ENCODE peak calls at places on chromosomes 13 and 19, in six cellular contexts. One of them, this sample, is unnamed.
A peak's percentile ranks its signal among the peaks of the same experiment; 100 is the strongest.

GRCh38 chr19:1109032-1109541 is 5.3 kb downstream of the GPX4 start:
- DNase-seq in neural progenitor cell: no peak
- DNase-seq in IMR-90: no peak
- DNase-seq in HCT116: no peak
- DNase-seq in keratinocyte: no peak
- DNase-seq in fibroblast of lung: no peak
- DNase-seq in this sample: no peak

GRCh38 chr13:90732049-90732448 is 615.4 kb upstream of the MIR17HG start:
- DNase-seq in HCT116: no peak
- DNase-seq in fibroblast of lung: no peak
- DNase-seq in IMR-90: no peak
- DNase-seq in neural progenitor cell: peak; percentile 6
- DNase-seq in keratinocyte: no peak
- DNase-seq in this sample: no peak

GRCh38 chr19:57560049-57560491 is 407 bp upstream of the ZNF550 start:
- DNase-seq in IMR-90: peak; percentile 76
- DNase-seq in keratinocyte: no peak
- DNase-seq in neural progenitor cell: no peak
- DNase-seq in fibroblast of lung: peak; percentile 72
- DNase-seq in HCT116: no peak
- DNase-seq in this sample: peak; percentile 86

GRCh38 chr13:89856512-89856911 is 1491.0 kb upstream of the MIR17HG start:
- DNase-seq in IMR-90: no peak
- DNase-seq in fibroblast of lung: no peak
- DNase-seq in neural progenitor cell: no peak
- DNase-seq in keratinocyte: no peak
- DNase-seq in HCT116: no peak
- DNase-seq in this sample: no peak

GRCh38 chr13:61965756-61966155 is 550.1 kb upstream of the PCDH20 start:
- DNase-seq in fibroblast of lung: no peak
- DNase-seq in keratinocyte: no peak
- DNase-seq in neural progenitor cell: no peak
- DNase-seq in HCT116: no peak
- DNase-seq in IMR-90: no peak
- DNase-seq in this sample: no peak

GRCh38 chr13:33205224-33205623 is 80.3 kb downstream of the STARD13 start:
- DNase-seq in HCT116: no peak
- DNase-seq in IMR-90: no peak
- DNase-seq in fibroblast of lung: no peak
- DNase-seq in neural progenitor cell: no peak
- DNase-seq in keratinocyte: no peak
- DNase-seq in this sample: no peak

GRCh38 chr19:56125806-56126590 is 4.9 kb upstream of the ZNF787 start:
- DNase-seq in IMR-90: no peak
- DNase-seq in keratinocyte: no peak
- DNase-seq in fibroblast of lung: peak; percentile 47
- DNase-seq in neural progenitor cell: no peak
- DNase-seq in HCT116: no peak
- DNase-seq in this sample: peak; percentile 32

GRCh38 chr19:7598180-7598579 is 2.5 kb downstream of the CAMSAP3 start:
- DNase-seq in fibroblast of lung: no peak
- DNase-seq in HCT116: no peak
- DNase-seq in IMR-90: no peak
- DNase-seq in keratinocyte: no peak
- DNase-seq in neural progenitor cell: no peak
- DNase-seq in this sample: no peak

GRCh38 chr13:35388456-35388855 is 88.0 kb downstream of the MAB21L1 start:
- DNase-seq in HCT116: no peak
- DNase-seq in keratinocyte: no peak
- DNase-seq in neural progenitor cell: no peak
- DNase-seq in IMR-90: no peak
- DNase-seq in fibroblast of lung: peak; percentile 20
- DNase-seq in this sample: no peak

GRCh38 chr19:17041994-17042393 is 15.4 kb upstream of the CPAMD8 start:
- DNase-seq in HCT116: no peak
- DNase-seq in fibroblast of lung: peak; percentile 66
- DNase-seq in IMR-90: peak; percentile 22
- DNase-seq in keratinocyte: no peak
- DNase-seq in neural progenitor cell: no peak
- DNase-seq in this sample: no peak

GRCh38 chr19:38683393-38684077 is 36.1 kb downstream of the ACTN4 start:
- DNase-seq in HCT116: peak; percentile 99
- DNase-seq in fibroblast of lung: peak; percentile 77
- DNase-seq in IMR-90: peak; percentile 85
- DNase-seq in neural progenitor cell: peak; percentile 40
- DNase-seq in keratinocyte: peak; percentile 97
- DNase-seq in this sample: peak; percentile 97

GRCh38 chr13:40549500-40550094 is 116.8 kb downstream of the FOXO1 start:
- DNase-seq in keratinocyte: no peak
- DNase-seq in fibroblast of lung: no peak
- DNase-seq in neural progenitor cell: no peak
- DNase-seq in IMR-90: no peak
- DNase-seq in HCT116: no peak
- DNase-seq in this sample: no peak

GRCh38 chr13:98507060-98507797 is 69.7 kb downstream of the STK24 start:
- DNase-seq in neural progenitor cell: peak; percentile 79
- DNase-seq in IMR-90: no peak
- DNase-seq in fibroblast of lung: peak; percentile 45
- DNase-seq in HCT116: no peak
- DNase-seq in keratinocyte: peak; percentile 25
- DNase-seq in this sample: peak; percentile 88

GRCh38 chr19:17149393-17150135 is 65.6 kb upstream of the USE1 start:
- DNase-seq in fibroblast of lung: no peak
- DNase-seq in IMR-90: no peak
- DNase-seq in HCT116: no peak
- DNase-seq in neural progenitor cell: no peak
- DNase-seq in keratinocyte: no peak
- DNase-seq in this sample: peak; percentile 53

GRCh38 chr19:21474671-21475181 is 30.7 kb upstream of the ZNF429 start:
- DNase-seq in IMR-90: peak; percentile 31
- DNase-seq in fibroblast of lung: peak; percentile 73
- DNase-seq in HCT116: no peak
- DNase-seq in keratinocyte: no peak
- DNase-seq in neural progenitor cell: peak; percentile 82
- DNase-seq in this sample: no peak

GRCh38 chr19:8585057-8585893 is 8.0 kb upstream of the MYO1F start:
- DNase-seq in IMR-90: no peak
- DNase-seq in keratinocyte: no peak
- DNase-seq in neural progenitor cell: no peak
- DNase-seq in HCT116: no peak
- DNase-seq in fibroblast of lung: no peak
- DNase-seq in this sample: no peak

GRCh38 chr13:46595136-46595917 is 42.4 kb downstream of the LRCH1 start:
- DNase-seq in IMR-90: peak; percentile 60
- DNase-seq in fibroblast of lung: no peak
- DNase-seq in HCT116: no peak
- DNase-seq in keratinocyte: peak; percentile 73
- DNase-seq in neural progenitor cell: no peak
- DNase-seq in this sample: peak; percentile 93

GRCh38 chr13:60267498-60268202 is 103.9 kb upstream of the DIAPH3 start:
- DNase-seq in HCT116: no peak
- DNase-seq in IMR-90: no peak
- DNase-seq in fibroblast of lung: no peak
- DNase-seq in neural progenitor cell: peak; percentile 40
- DNase-seq in keratinocyte: no peak
- DNase-seq in this sample: no peak

GRCh38 chr19:623175-623916 is 10.0 kb downstream of the POLRMT start:
- DNase-seq in neural progenitor cell: no peak
- DNase-seq in IMR-90: no peak
- DNase-seq in HCT116: no peak
- DNase-seq in fibroblast of lung: no peak
- DNase-seq in keratinocyte: no peak
- DNase-seq in this sample: no peak

GRCh38 chr13:89363144-89363543 is 1692.0 kb downstream of the SLITRK5 start:
- DNase-seq in keratinocyte: no peak
- DNase-seq in neural progenitor cell: no peak
- DNase-seq in fibroblast of lung: no peak
- DNase-seq in IMR-90: no peak
- DNase-seq in HCT116: no peak
- DNase-seq in this sample: no peak

GRCh38 chr19:4861147-4861546 is 6.3 kb downstream of the PLIN3 start:
- DNase-seq in keratinocyte: no peak
- DNase-seq in IMR-90: no peak
- DNase-seq in neural progenitor cell: no peak
- DNase-seq in HCT116: no peak
- DNase-seq in fibroblast of lung: no peak
- DNase-seq in this sample: peak; percentile 58

GRCh38 chr19:14103310-14103709 is 12.8 kb upstream of the SAMD1 start:
- DNase-seq in IMR-90: no peak
- DNase-seq in HCT116: no peak
- DNase-seq in fibroblast of lung: no peak
- DNase-seq in neural progenitor cell: no peak
- DNase-seq in keratinocyte: no peak
- DNase-seq in this sample: no peak

GRCh38 chr13:101845501-101846012 is 393.1 kb downstream of the ITGBL1 start:
- DNase-seq in IMR-90: peak; percentile 3
- DNase-seq in fibroblast of lung: no peak
- DNase-seq in neural progenitor cell: peak; percentile 29
- DNase-seq in HCT116: no peak
- DNase-seq in keratinocyte: no peak
- DNase-seq in this sample: no peak

GRCh38 chr13:42497798-42498197 is 76.2 kb upstream of the TNFSF11 start:
- DNase-seq in fibroblast of lung: peak; percentile 77
- DNase-seq in neural progenitor cell: no peak
- DNase-seq in HCT116: no peak
- DNase-seq in IMR-90: peak; percentile 40
- DNase-seq in keratinocyte: peak; percentile 41
- DNase-seq in this sample: peak; percentile 68

GRCh38 chr13:77980592-77980991 is 62.0 kb upstream of the EDNRB start:
- DNase-seq in keratinocyte: no peak
- DNase-seq in fibroblast of lung: peak; percentile 86
- DNase-seq in neural progenitor cell: peak; percentile 4
- DNase-seq in HCT116: no peak
- DNase-seq in IMR-90: peak; percentile 81
- DNase-seq in this sample: peak; percentile 14

GRCh38 chr19:3370214-3370720 is 3.9 kb downstream of the NFIC start:
- DNase-seq in IMR-90: no peak
- DNase-seq in neural progenitor cell: no peak
- DNase-seq in keratinocyte: no peak
- DNase-seq in fibroblast of lung: peak; percentile 54
- DNase-seq in HCT116: no peak
- DNase-seq in this sample: no peak

DNA sequence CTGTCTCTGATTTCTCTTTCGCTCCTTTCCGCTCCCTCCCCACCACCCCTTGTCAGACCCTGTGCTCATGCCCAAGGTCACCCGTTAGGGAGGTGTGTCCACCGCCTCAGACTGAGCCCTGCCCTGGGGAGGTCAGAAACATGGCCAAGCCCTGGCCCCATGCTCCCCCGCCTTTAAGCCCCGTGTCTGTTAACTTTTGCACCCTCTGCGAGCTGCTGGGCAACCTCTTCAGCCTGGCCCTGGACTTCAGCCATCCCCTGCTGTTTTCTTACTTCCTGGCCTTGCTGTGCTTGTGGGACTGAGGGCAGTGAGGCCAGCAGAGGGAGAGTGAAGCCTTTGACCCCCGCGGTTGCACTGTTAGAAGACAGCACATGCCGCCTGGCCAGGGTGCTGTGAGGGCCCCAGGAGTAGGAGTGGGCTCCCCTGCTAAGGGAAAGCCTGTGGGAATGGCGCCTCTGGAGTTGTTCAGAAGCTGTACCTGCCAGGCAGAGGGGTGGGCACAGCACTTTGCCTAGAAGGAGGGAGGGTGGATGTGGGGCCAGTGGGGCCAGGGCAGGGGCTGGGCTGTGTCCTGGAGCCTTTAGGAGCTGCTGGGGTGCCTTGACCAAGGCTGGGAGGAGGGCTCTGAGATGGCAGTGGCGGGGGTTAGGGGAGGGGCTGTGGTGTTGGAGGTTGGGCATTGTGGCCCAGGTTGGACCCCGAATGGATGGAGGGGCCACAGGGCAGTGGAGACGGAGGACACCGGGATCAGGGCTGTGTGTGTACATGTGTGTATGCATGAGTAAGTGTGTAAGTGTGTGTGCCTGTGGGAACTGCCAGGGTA is 7.9 kb downstream of the UPF1 start:
- DNase-seq in keratinocyte: no peak
- DNase-seq in fibroblast of lung: peak; percentile 37
- DNase-seq in neural progenitor cell: no peak
- DNase-seq in IMR-90: no peak
- DNase-seq in HCT116: no peak
- DNase-seq in this sample: no peak
- H2AFZ ChIP-seq in keratinocyte: no peak overlapping the region
- H2AFZ ChIP-seq in fibroblast of lung: no peak overlapping the region
- H2AFZ ChIP-seq in neural progenitor cell: no peak overlapping the region
- H2AFZ ChIP-seq in IMR-90: peak overlapping the region; percentile 1
- H2AFZ ChIP-seq in HCT116: no peak overlapping the region
- H2AFZ ChIP-seq in this sample: no peak overlapping the region

DNA sequence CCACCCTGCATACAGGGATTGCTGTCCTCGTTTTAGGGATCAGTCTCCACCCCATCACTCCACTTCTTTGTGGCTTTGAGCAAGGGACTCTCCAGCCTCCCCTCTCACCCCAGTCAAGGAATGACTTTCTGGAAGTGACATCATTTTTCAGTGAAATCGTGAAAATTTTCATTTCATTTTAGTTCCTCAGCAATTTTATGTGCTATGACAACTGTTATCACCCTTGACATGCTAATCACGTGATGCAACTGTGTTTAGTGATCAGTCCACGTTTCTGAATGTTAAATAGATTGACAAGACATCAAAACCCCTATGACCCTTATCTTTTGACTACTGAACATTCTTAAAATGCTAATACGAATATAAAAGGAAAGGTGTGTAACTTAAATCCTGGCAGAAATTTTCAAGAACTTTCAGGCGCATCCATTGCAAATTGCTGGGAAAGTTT is 8.0 kb downstream of the C19orf81 start:
- DNase-seq in neural progenitor cell: no peak
- DNase-seq in keratinocyte: no peak
- DNase-seq in IMR-90: no peak
- DNase-seq in fibroblast of lung: no peak
- DNase-seq in HCT116: no peak
- DNase-seq in this sample: no peak
- H3K4me3 ChIP-seq in neural progenitor cell: peak overlapping the region; percentile 53
- H3K4me3 ChIP-seq in keratinocyte: no peak overlapping the region
- H3K4me3 ChIP-seq in IMR-90: no peak overlapping the region
- H3K4me3 ChIP-seq in fibroblast of lung: no peak overlapping the region
- H3K4me3 ChIP-seq in HCT116: peak overlapping the region; percentile 77
- H3K4me3 ChIP-seq in this sample: no peak overlapping the region

GRCh38 chr19:42555801-42556200 is 27.5 kb upstream of the CEACAM1 start:
- DNase-seq in keratinocyte: no peak
- DNase-seq in fibroblast of lung: no peak
- DNase-seq in IMR-90: no peak
- DNase-seq in HCT116: no peak
- DNase-seq in neural progenitor cell: no peak
- DNase-seq in this sample: no peak
- H4K20me1 ChIP-seq in keratinocyte: no peaks in the 10 kb centered on the region
- H4K20me1 ChIP-seq in fibroblast of lung: no peaks in the 10 kb centered on the region
- H4K20me1 ChIP-seq in IMR-90: no peaks in the 10 kb centered on the region
- H4K20me1 ChIP-seq in HCT116: no peaks in the 10 kb centered on the region
- H4K20me1 ChIP-seq in neural progenitor cell: no peaks in the 10 kb centered on the region
- H4K20me1 ChIP-seq in this sample: no peaks in the 10 kb centered on the region

DNA sequence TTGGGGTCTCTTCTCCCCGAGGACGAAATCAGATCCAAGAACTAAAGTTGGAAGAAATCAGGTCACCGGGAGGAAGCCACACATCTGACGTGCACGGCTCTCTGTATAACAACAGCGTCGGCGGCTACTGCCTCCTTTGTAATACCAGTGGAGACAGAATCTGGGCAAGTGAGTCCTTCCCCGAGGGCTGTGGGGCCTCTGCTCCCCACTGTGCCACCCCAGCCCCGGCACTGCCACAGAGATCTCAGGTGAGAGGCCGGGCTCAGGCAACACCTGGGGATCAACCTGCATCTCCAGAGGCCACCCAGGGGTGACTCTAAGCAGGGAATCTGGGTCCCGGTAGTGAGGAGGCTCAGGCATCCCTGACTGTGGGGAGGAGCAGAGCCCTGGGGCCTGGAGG is 33.7 kb upstream of the C13orf46 start:
- DNase-seq in IMR-90: no peak
- DNase-seq in HCT116: no peak
- DNase-seq in neural progenitor cell: no peak
- DNase-seq in fibroblast of lung: no peak
- DNase-seq in keratinocyte: no peak
- DNase-seq in this sample: no peak
- H2AFZ ChIP-seq in IMR-90: no peak overlapping the region
- H2AFZ ChIP-seq in HCT116: no peak overlapping the region
- H2AFZ ChIP-seq in neural progenitor cell: no peak overlapping the region
- H2AFZ ChIP-seq in fibroblast of lung: no peak overlapping the region
- H2AFZ ChIP-seq in keratinocyte: no peak overlapping the region
- H2AFZ ChIP-seq in this sample: no peak overlapping the region